ENCODE peak calls at places on chromosome X, in four cellular contexts. One of them, this sample, is unnamed.

GRCh38 chrX:7788334-7788733 is 54.6 kb upstream of the VCX start:
- DNase-seq in A549: no peak
- DNase-seq in activated CD8-positive, alpha-beta memory T cell treated with anti-CD3 and anti-CD28 coated beads for 48 hours: no peak
- DNase-seq in M059J: no peak
- DNase-seq in this sample: no peak

GRCh38 chrX:100864967-100865366 is 9.2 kb downstream of the NOX1 start:
- DNase-seq in A549: no peak
- DNase-seq in activated CD8-positive, alpha-beta memory T cell treated with anti-CD3 and anti-CD28 coated beads for 48 hours: no peak
- DNase-seq in M059J: peak
- DNase-seq in this sample: no peak

GRCh38 chrX:46912673-46913491 is 661 bp downstream of the JADE3 start:
- DNase-seq in A549: peak
- DNase-seq in activated CD8-positive, alpha-beta memory T cell treated with anti-CD3 and anti-CD28 coated beads for 48 hours: no peak
- DNase-seq in M059J: peak
- DNase-seq in this sample: no peak

GRCh38 chrX:50066318-50066937 is 134.4 kb downstream of the AKAP4 start:
- DNase-seq in A549: no peak
- DNase-seq in activated CD8-positive, alpha-beta memory T cell treated with anti-CD3 and anti-CD28 coated beads for 48 hours: no peak
- DNase-seq in M059J: no peak
- DNase-seq in this sample: no peak

GRCh38 chrX:123860983-123861382 is 1.1 kb downstream of the XIAP start:
- DNase-seq in A549: no peak
- DNase-seq in activated CD8-positive, alpha-beta memory T cell treated with anti-CD3 and anti-CD28 coated beads for 48 hours: no peak
- DNase-seq in M059J: peak
- DNase-seq in this sample: no peak

GRCh38 chrX:16433021-16433420 is 216.9 kb upstream of the S100G start:
- DNase-seq in A549: no peak
- DNase-seq in activated CD8-positive, alpha-beta memory T cell treated with anti-CD3 and anti-CD28 coated beads for 48 hours: no peak
- DNase-seq in M059J: no peak
- DNase-seq in this sample: no peak

GRCh38 chrX:136215559-136215958 is 35.6 kb downstream of the MAP7D3 start:
- DNase-seq in A549: no peak
- DNase-seq in activated CD8-positive, alpha-beta memory T cell treated with anti-CD3 and anti-CD28 coated beads for 48 hours: no peak
- DNase-seq in M059J: peak
- DNase-seq in this sample: no peak

GRCh38 chrX:102988517-102988916 is 51.4 kb downstream of the RAB40AL start:
- DNase-seq in A549: no peak
- DNase-seq in activated CD8-positive, alpha-beta memory T cell treated with anti-CD3 and anti-CD28 coated beads for 48 hours: no peak
- DNase-seq in M059J: no peak
- DNase-seq in this sample: no peak

GRCh38 chrX:24694825-24695224 is 1.1 kb downstream of the POLA1 start:
- DNase-seq in A549: no peak
- DNase-seq in activated CD8-positive, alpha-beta memory T cell treated with anti-CD3 and anti-CD28 coated beads for 48 hours: no peak
- DNase-seq in M059J: no peak
- DNase-seq in this sample: no peak

GRCh38 chrX:72201836-72202536 is 20.4 kb downstream of the PIN4 start:
- DNase-seq in A549: no peak
- DNase-seq in activated CD8-positive, alpha-beta memory T cell treated with anti-CD3 and anti-CD28 coated beads for 48 hours: no peak
- DNase-seq in M059J: peak
- DNase-seq in this sample: no peak

GRCh38 chrX:115906276-115906675 is 264.3 kb upstream of the AGTR2 start:
- DNase-seq in A549: no peak
- DNase-seq in activated CD8-positive, alpha-beta memory T cell treated with anti-CD3 and anti-CD28 coated beads for 48 hours: no peak
- DNase-seq in M059J: no peak
- DNase-seq in this sample: no peak

GRCh38 chrX:87805829-87806490 is 288.4 kb downstream of the KLHL4 start:
- DNase-seq in A549: no peak
- DNase-seq in activated CD8-positive, alpha-beta memory T cell treated with anti-CD3 and anti-CD28 coated beads for 48 hours: no peak
- DNase-seq in M059J: peak
- DNase-seq in this sample: no peak

GRCh38 chrX:2324116-2324515 is 176.7 kb downstream of the DHRSX start:
- DNase-seq in A549: no peak
- DNase-seq in activated CD8-positive, alpha-beta memory T cell treated with anti-CD3 and anti-CD28 coated beads for 48 hours: no peak
- DNase-seq in M059J: no peak
- DNase-seq in this sample: no peak

GRCh38 chrX:107734646-107735045 is 40.9 kb downstream of the TSC22D3 start:
- DNase-seq in A549: no peak
- DNase-seq in activated CD8-positive, alpha-beta memory T cell treated with anti-CD3 and anti-CD28 coated beads for 48 hours: no peak
- DNase-seq in M059J: no peak
- DNase-seq in this sample: no peak

GRCh38 chrX:121761845-121762244 is 714.4 kb downstream of the GLUD2 start:
- DNase-seq in A549: no peak
- DNase-seq in activated CD8-positive, alpha-beta memory T cell treated with anti-CD3 and anti-CD28 coated beads for 48 hours: no peak
- DNase-seq in M059J: no peak
- DNase-seq in this sample: no peak

This sample was measured in stimulated activated CD4-positive, alpha-beta T cell treated with anti-CD3 and anti-CD28 coated beads, Interleukin-1b, Interleukin-23, amount 100 ng/mL, for 24 hours.